ENCODE peak calls at places on chromosomes 16 and 17, in four cellular contexts. I is tibial nerve; Y is activated T-cell treated with anti-CD3 and anti-CD28 coated beads, Interleukin-2, amount 50 U/mL, for 24 hours; Z is foreskin fibroblast. H is an unnamed sample.

GRCh38 chr16:17962726-17963125 is 373.8 kb downstream of the NPIPA8 start:
- DNase-seq in Y (no peak), I (no peak), Z (no peak), H (no peak)

GRCh38 chr17:29617481-29618271 is 5.0 kb downstream of the CORO6 start:
- DNase-seq in Y (peak), I (peak), Z (peak), H (no peak)

GRCh38 chr16:78473031-78473699 is 373.7 kb downstream of the WWOX start:
- DNase-seq in I (no peak), Z (no peak), Y (no peak), H (no peak)

GRCh38 chr17:33057564-33057963 is 65.9 kb downstream of the SPACA3 start:
- DNase-seq in Y (no peak), I (no peak), Z (no peak), H (no peak)

GRCh38 chr17:59783221-59784016 is 76.0 kb downstream of the VMP1 start:
- DNase-seq in Y (no peak), Z (peak), I (no peak), H (no peak)

GRCh38 chr17:18163528-18163927 is 20.1 kb upstream of the ALKBH5 start:
- DNase-seq in Z (no peak), I (no peak), Y (no peak), H (no peak)

GRCh38 chr17:39194089-39194984 is 3.1 kb downstream of the CACNB1 start:
- DNase-seq in Z (peak), I (no peak), Y (no peak), H (no peak)

GRCh38 chr17:2899911-2900310 is 103.7 kb downstream of the RAP1GAP2 start:
- DNase-seq in I (no peak), Y (no peak), Z (no peak), H (no peak)

GRCh38 chr17:80893604-80894438 is 97.8 kb upstream of the CHMP6 start:
- DNase-seq in I (no peak), Z (no peak), Y (no peak), H (no peak)

GRCh38 chr16:87790278-87791023 is 24.7 kb upstream of the KLHDC4 start:
- DNase-seq in I (no peak), Z (peak), Y (no peak), H (peak)

GRCh38 chr17:73901661-73902415 is 257.6 kb upstream of the SDK2 start:
- DNase-seq in I (no peak), Y (peak), Z (no peak), H (no peak)

GRCh38 chr16:83301966-83302365 is 505.8 kb upstream of the HSBP1 start:
- DNase-seq in I (no peak), Z (peak), Y (no peak), H (no peak)

GRCh38 chr17:11986939-11987329 is 10.3 kb downstream of the ZNF18 start:
- DNase-seq in I (no peak), Y (no peak), Z (peak), H (no peak)

GRCh38 chr17:62565817-62566216 is 61.7 kb upstream of the MRC2 start:
- DNase-seq in I (no peak), Y (no peak), Z (peak), H (peak)

GRCh38 chr17:80737106-80738019 is 192.7 kb downstream of the RPTOR start:
- DNase-seq in I (no peak), Y (no peak), Z (no peak), H (no peak)

GRCh38 chr16:71659471-71659870 is 33.5 kb downstream of the MARVELD3 start:
- DNase-seq in Y (no peak), I (no peak), Z (no peak), H (no peak)

GRCh38 chr17:77512062-77512946 is 371.5 kb downstream of the SEC14L1 start:
- DNase-seq in Z (no peak), I (no peak), Y (peak), H (no peak)

GRCh38 chr17:79303641-79304205 is 229.1 kb downstream of the ENGASE start:
- DNase-seq in Z (no peak), Y (no peak), I (no peak), H (no peak)